ENCODE peak calls at places on chromosomes 4 and X, in ten cellular contexts. J is right atrium auricular region, O is progenitor cell of endocrine pancreas, X is neural progenitor cell, R is brain microvascular endothelial cell, M is MCF 10A, V is SK-N-SH, E is B cell, Z is fibroblast of pulmonary artery, D is PC-3. H is an unnamed sample.

GRCh38 chrX:2703991-2704369 is 12.9 kb downstream of the CD99 start:
- DNase-seq in J (no peak), O (no peak), X (no peak), R (no peak), M (peak), V (no peak), E (no peak), Z (peak), D (no peak), H (no peak)

GRCh38 chr4:26992657-26993361 is 132.2 kb downstream of the STIM2 start:
- DNase-seq in J (no peak), O (no peak), X (no peak), R (peak), M (peak), V (no peak), E (peak), Z (peak), D (no peak), H (no peak)

GRCh38 chr4:139958738-139959096 is 195.3 kb downstream of the MAML3 start:
- DNase-seq in J (no peak), O (no peak), X (no peak), R (no peak), M (peak), V (no peak), E (no peak), Z (peak), D (no peak), H (no peak)

GRCh38 chr4:138177278-138177968 is 64.7 kb downstream of the SLC7A11 start:
- DNase-seq in J (no peak), O (no peak), X (no peak), R (no peak), M (no peak), V (no peak), E (no peak), Z (no peak), D (no peak), H (no peak)

GRCh38 chrX:10393899-10394298 is 226.5 kb downstream of the MID1 start:
- DNase-seq in J (no peak), O (no peak), X (no peak), R (peak), M (peak), V (no peak), E (no peak), Z (peak), D (peak), H (no peak)

GRCh38 chr4:39169426-39169825 is 12.9 kb upstream of the WDR19 start:
- DNase-seq in J (no peak), O (no peak), X (no peak), R (peak), M (no peak), V (no peak), E (no peak), Z (no peak), D (no peak), H (no peak)

GRCh38 chr4:25863347-25863784 is 578 bp upstream of the SEL1L3 start:
- DNase-seq in J (no peak), O (peak), X (peak), R (no peak), M (no peak), V (peak), E (no peak), Z (no peak), D (peak), H (no peak)

GRCh38 chrX:110293658-110294453 is 24.0 kb downstream of the AMMECR1 start:
- DNase-seq in J (no peak), O (no peak), X (no peak), R (no peak), M (no peak), V (no peak), E (no peak), Z (no peak), D (no peak), H (no peak)

GRCh38 chrX:16778545-16778944 is 7.7 kb upstream of the TXLNG start:
- DNase-seq in J (no peak), O (no peak), X (no peak), R (no peak), M (no peak), V (no peak), E (no peak), Z (peak), D (peak), H (no peak)

GRCh38 chrX:117538441-117539418 is 577.9 kb downstream of the KLHL13 start:
- DNase-seq in J (no peak), O (no peak), X (peak), R (no peak), M (peak), V (no peak), E (no peak), Z (no peak), D (no peak), H (no peak)

GRCh38 chr4:173440888-173441287 is 42.0 kb upstream of the SCRG1 start:
- DNase-seq in J (no peak), O (no peak), X (no peak), R (no peak), M (no peak), V (no peak), E (no peak), Z (no peak), D (no peak), H (no peak)

GRCh38 chrX:30971761-30972603 is 82.9 kb upstream of the TAB3 start:
- DNase-seq in J (no peak), O (no peak), X (peak), R (peak), M (peak), V (peak), E (peak), Z (peak), D (peak), H (no peak)

GRCh38 chr4:138636791-138637190 is 378.8 kb upstream of the NOCT start:
- DNase-seq in J (no peak), O (no peak), X (no peak), R (no peak), M (no peak), V (no peak), E (no peak), Z (no peak), D (no peak), H (no peak)

GRCh38 chr4:25702848-25703247 is 47.2 kb downstream of the SLC34A2 start:
- DNase-seq in J (no peak), O (no peak), X (no peak), R (peak), M (peak), V (no peak), E (no peak), Z (peak), D (peak), H (no peak)

GRCh38 chr4:139666735-139667266 is 1.2 kb downstream of the MGST2 start:
- DNase-seq in J (no peak), O (no peak), X (peak), R (peak), M (peak), V (no peak), E (no peak), Z (peak), D (peak), H (no peak)

GRCh38 chrX:50973199-50973598 is 62.7 kb downstream of the BMP15 start:
- DNase-seq in J (no peak), O (no peak), X (no peak), R (no peak), M (no peak), V (no peak), E (no peak), Z (no peak), D (no peak), H (no peak)

GRCh38 chr4:19248023-19248422 is 1003.7 kb upstream of the SLIT2 start:
- DNase-seq in J (no peak), O (no peak), X (no peak), R (no peak), M (no peak), V (no peak), E (no peak), Z (no peak), D (no peak), H (no peak)

GRCh38 chr4:152478456-152479237 is 57.2 kb downstream of the FBXW7 start:
- DNase-seq in J (no peak), O (no peak), X (no peak), R (no peak), M (no peak), V (peak), E (no peak), Z (peak), D (no peak), H (no peak)

GRCh38 chr4:42442601-42443000 is 45.3 kb downstream of the SHISA3 start:
- DNase-seq in J (no peak), O (no peak), X (no peak), R (no peak), M (no peak), V (peak), E (no peak), Z (no peak), D (no peak), H (no peak)

GRCh38 chr4:1340181-1340747 is 6.7 kb upstream of the UVSSA start:
- DNase-seq in J (no peak), O (no peak), X (no peak), R (no peak), M (no peak), V (no peak), E (no peak), Z (no peak), D (no peak), H (no peak)

GRCh38 chrX:99795495-99795894 is 614.6 kb downstream of the PCDH19 start:
- DNase-seq in J (no peak), O (no peak), X (no peak), R (no peak), M (no peak), V (no peak), E (no peak), Z (no peak), D (no peak), H (no peak)

GRCh38 chr4:48300004-48300403 is 30.4 kb upstream of the TEC start:
- DNase-seq in J (no peak), O (no peak), X (no peak), R (no peak), M (no peak), V (no peak), E (no peak), Z (no peak), D (peak), H (no peak)

GRCh38 chr4:6905501-6905900 is 4.1 kb upstream of the TBC1D14 start:
- DNase-seq in J (no peak), O (no peak), X (no peak), R (no peak), M (no peak), V (no peak), E (no peak), Z (no peak), D (no peak), H (no peak)

GRCh38 chr4:103011378-103012025 is 8.0 kb downstream of the SLC9B1 start:
- DNase-seq in J (no peak), O (no peak), X (no peak), R (no peak), M (peak), V (no peak), E (no peak), Z (peak), D (peak), H (no peak)

GRCh38 chrX:115189646-115190635 is 731 bp downstream of the RBMXL3 start:
- DNase-seq in J (no peak), O (no peak), X (no peak), R (no peak), M (no peak), V (no peak), E (no peak), Z (no peak), D (no peak), H (no peak)

GRCh38 chrX:14039344-14039743 is 9.7 kb upstream of the GEMIN8 start:
- DNase-seq in J (no peak), O (no peak), X (peak), R (peak), M (peak), V (peak), E (peak), Z (peak), D (peak), H (no peak)

GRCh38 chr4:101670370-101670769 is 120.2 kb upstream of the BANK1 start:
- DNase-seq in J (no peak), O (no peak), X (no peak), R (no peak), M (no peak), V (no peak), E (no peak), Z (no peak), D (no peak), H (no peak)

GRCh38 chr4:48079972-48080391 is 54.1 kb downstream of the TXK start:
- DNase-seq in J (no peak), O (no peak), X (no peak), R (peak), M (no peak), V (no peak), E (no peak), Z (peak), D (peak), H (no peak)

GRCh38 chr4:176549161-176549865 is 229.5 kb downstream of the SPCS3 start:
- DNase-seq in J (no peak), O (no peak), X (no peak), R (no peak), M (peak), V (no peak), E (no peak), Z (no peak), D (peak), H (no peak)

GRCh38 chr4:103204114-103204513 is 6.0 kb upstream of the CENPE start:
- DNase-seq in J (no peak), O (no peak), X (peak), R (no peak), M (peak), V (peak), E (no peak), Z (peak), D (peak), H (no peak)

GRCh38 chrX:103248553-103248952 is 6.4 kb downstream of the TCEAL8 start:
- DNase-seq in J (no peak), O (no peak), X (no peak), R (no peak), M (peak), V (peak), E (no peak), Z (peak), D (peak), H (no peak)

DNA sequence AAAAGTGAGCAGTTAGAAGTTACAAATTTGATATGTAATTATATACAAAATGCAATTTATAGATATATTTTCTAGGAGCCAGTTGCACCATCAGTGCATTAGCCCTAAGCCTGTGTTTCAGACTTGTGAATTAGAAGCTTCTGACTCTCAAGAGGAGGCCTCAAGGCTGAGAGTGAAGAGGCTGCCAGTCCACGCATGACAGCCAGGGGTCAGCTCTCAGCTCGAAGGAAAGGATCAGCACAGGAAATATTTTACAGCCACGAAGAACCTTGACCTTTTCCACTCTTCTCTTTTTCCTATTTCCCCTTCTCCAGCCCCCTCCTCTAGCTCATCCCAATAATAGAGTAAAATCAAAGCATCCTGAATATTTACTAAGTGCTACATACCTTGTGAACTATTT is 642.4 kb downstream of the TRIML1 start:
- DNase-seq in J (no peak), O (no peak), X (peak), R (peak), M (peak), V (peak), E (no peak), Z (no peak), D (peak), H (no peak)
- TF ChIP-seq CTCF in J (no peak), O (peak), X (peak), R (peak), M (peak), V (peak), E (no peak), Z (no peak), D (peak), H (peak)

DNA sequence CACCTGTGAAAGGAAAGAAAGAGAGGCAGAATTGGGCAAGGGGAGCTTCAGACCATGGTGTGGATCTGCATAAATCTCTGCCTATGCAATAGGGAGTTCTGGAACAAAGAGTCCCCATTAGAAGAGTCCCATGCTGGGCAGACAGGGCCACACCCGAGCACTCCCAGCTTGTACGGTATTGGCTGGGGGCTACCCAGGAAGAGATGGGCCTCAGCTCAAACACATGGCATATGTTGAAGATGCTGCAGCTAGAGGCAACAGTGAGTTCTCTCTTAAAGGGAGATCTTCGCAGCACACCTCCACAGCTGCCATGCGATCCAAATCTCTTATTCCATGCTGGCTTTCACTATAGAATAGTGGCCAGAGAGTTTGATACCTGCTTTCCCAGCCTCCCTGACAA is 24.7 kb downstream of the CCNG2 start:
- DNase-seq in J (no peak), O (no peak), X (no peak), R (no peak), M (no peak), V (no peak), E (no peak), Z (no peak), D (no peak), H (no peak)
- TF ChIP-seq CTCF in J (no peak), O (no peak), X (no peak), R (no peak), M (no peak), V (no peak), E (no peak), Z (no peak), D (no peak), H (no peak)

GRCh38 chr4:67332627-67333026 is 212.7 kb downstream of the CENPC start:
- DNase-seq in J (no peak), O (no peak), X (peak), R (peak), M (peak), V (peak), E (no peak), Z (peak), D (peak), H (no peak)

DNA sequence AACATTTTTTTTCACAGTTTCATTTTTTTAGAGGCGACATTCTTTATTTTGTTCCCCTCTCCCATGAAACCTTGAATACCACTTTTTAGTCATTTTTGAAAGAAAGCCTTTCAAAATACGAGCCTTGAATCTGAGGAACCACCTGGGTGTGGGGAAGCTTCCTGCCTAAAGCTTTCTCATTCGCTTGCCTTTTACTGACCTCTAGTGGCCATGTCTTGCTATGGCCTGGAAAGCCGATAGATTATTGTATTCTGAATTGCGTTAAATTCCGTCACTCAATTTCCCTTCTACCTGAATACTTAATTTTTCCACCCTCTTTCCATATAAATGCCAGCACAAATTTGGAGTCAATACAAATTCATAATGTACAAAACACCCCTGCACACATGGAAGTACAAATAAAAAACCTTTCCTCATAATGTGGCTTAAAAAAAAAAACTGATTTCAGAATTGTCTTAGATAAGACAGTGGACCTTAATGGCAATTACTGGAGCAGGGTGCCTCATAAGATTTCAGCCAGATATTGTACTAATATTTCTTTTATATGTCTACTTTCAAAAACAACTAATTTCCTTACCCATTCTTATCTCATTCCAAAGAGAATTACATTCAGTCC is 217.9 kb downstream of the CENPC start:
- DNase-seq in J (peak), O (peak), X (peak), R (peak), M (peak), V (peak), E (peak), Z (peak), D (peak), H (no peak)
- TF ChIP-seq CTCF in J (peak), O (peak), X (peak), R (peak), M (peak), V (peak), E (peak), Z (peak), D (peak), H (peak)

GRCh38 chr4:20778896-20779295 is 78.6 kb downstream of the PACRGL start:
- DNase-seq in J (no peak), O (no peak), X (no peak), R (no peak), M (no peak), V (no peak), E (no peak), Z (no peak), D (no peak), H (no peak)

GRCh38 chr4:20773144-20773997 is 73.1 kb downstream of the PACRGL start:
- DNase-seq in J (peak), O (peak), X (peak), R (peak), M (peak), V (peak), E (no peak), Z (peak), D (peak), H (no peak)
- TF ChIP-seq CTCF in J (peak), O (peak), X (peak), R (peak), M (peak), V (peak), E (no peak), Z (peak), D (peak), H (peak)

GRCh38 chr4:74188912-74189311 is 31.0 kb downstream of the MTHFD2L start:
- DNase-seq in J (no peak), O (no peak), X (no peak), R (no peak), M (no peak), V (no peak), E (no peak), Z (no peak), D (no peak), H (no peak)

GRCh38 chr4:74190919-74191397 is 33.0 kb downstream of the MTHFD2L start:
- DNase-seq in J (no peak), O (no peak), X (no peak), R (no peak), M (no peak), V (no peak), E (no peak), Z (no peak), D (peak), H (no peak)

GRCh38 chr4:74190332-74190731 is 32.4 kb downstream of the MTHFD2L start:
- DNase-seq in J (no peak), O (no peak), X (no peak), R (no peak), M (no peak), V (no peak), E (no peak), Z (no peak), D (no peak), H (no peak)

GRCh38 chr4:74189331-74190043 is 31.6 kb downstream of the MTHFD2L start:
- DNase-seq in J (no peak), O (no peak), X (peak), R (no peak), M (peak), V (peak), E (no peak), Z (peak), D (peak), H (no peak)
- TF ChIP-seq CTCF in J (peak), O (peak), X (peak), R (peak), M (peak), V (peak), E (peak), Z (peak), D (peak), H (peak)

GRCh38 chr4:189802884-189803283 is 137.8 kb upstream of the FRG1 start:
- DNase-seq in J (no peak), O (no peak), X (peak), R (no peak), M (no peak), V (peak), E (no peak), Z (no peak), D (no peak), H (no peak)
- TF ChIP-seq CTCF in J (no peak), O (peak), X (peak), R (no peak), M (peak), V (no peak), E (no peak), Z (no peak), D (peak), H (no peak)

DNA sequence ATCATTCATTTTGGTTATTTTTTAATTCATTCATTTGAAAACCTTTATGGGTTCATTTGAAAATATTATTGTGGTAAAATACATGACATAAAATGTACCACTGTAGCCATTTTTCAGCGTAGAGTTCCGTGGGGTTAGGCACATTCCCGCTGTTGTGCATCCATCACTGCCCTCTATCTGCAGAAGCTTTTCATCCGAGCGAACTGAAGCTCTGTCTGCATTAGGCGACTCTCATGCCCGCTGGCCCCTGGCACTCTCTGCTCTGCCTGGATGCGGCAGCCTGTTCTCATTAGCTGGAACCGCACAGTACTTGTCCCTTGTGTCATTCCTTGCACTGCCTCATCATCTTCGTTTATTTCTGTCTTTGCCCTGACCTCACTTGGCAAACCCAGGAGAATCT is 17.5 kb downstream of the CFAP99 start:
- DNase-seq in J (no peak), O (no peak), X (no peak), R (no peak), M (no peak), V (peak), E (no peak), Z (peak), D (no peak), H (no peak)
- TF ChIP-seq CTCF in J (no peak), O (no peak), X (no peak), R (peak), M (no peak), V (peak), E (no peak), Z (peak), D (peak), H (peak)